ENCODE peak calls at places on chromosomes 12 and 14, in seven cellular contexts. One of them, this sample, is unnamed.

GRCh38 chr12:84760091-84760490 is 152.5 kb downstream of the SLC6A15 start:
- DNase-seq in mesendoderm: no peak
- DNase-seq in H9: no peak
- DNase-seq in IMR-90: no peak
- DNase-seq in mesenchymal stem cell: no peak
- DNase-seq in neuronal stem cell: no peak
- DNase-seq in H1: no peak
- DNase-seq in this sample: no peak

GRCh38 chr12:108721824-108722223 is 9.5 kb downstream of the CORO1C start:
- DNase-seq in mesendoderm: no peak
- DNase-seq in H9: no peak
- DNase-seq in IMR-90: no peak
- DNase-seq in mesenchymal stem cell: no peak
- DNase-seq in neuronal stem cell: no peak
- DNase-seq in H1: no peak
- DNase-seq in this sample: no peak

GRCh38 chr14:68336165-68336564 is 456.7 kb downstream of the ZFP36L1 start:
- DNase-seq in mesendoderm: no peak
- DNase-seq in H9: no peak
- DNase-seq in IMR-90: no peak
- DNase-seq in mesenchymal stem cell: no peak
- DNase-seq in neuronal stem cell: no peak
- DNase-seq in H1: no peak
- DNase-seq in this sample: no peak

GRCh38 chr14:47539065-47539464 is 136.3 kb downstream of the MDGA2 start:
- DNase-seq in mesendoderm: peak; percentile 76
- DNase-seq in H9: peak; percentile 42
- DNase-seq in IMR-90: no peak
- DNase-seq in mesenchymal stem cell: peak; percentile 59
- DNase-seq in neuronal stem cell: no peak
- DNase-seq in H1: peak; percentile 53
- DNase-seq in this sample: no peak

GRCh38 chr14:95885866-95886265 is 9.2 kb downstream of the TUNAR start:
- DNase-seq in mesendoderm: no peak
- DNase-seq in H9: no peak
- DNase-seq in IMR-90: no peak
- DNase-seq in mesenchymal stem cell: no peak
- DNase-seq in neuronal stem cell: no peak
- DNase-seq in H1: no peak
- DNase-seq in this sample: no peak

GRCh38 chr12:19382111-19382526 is 57.2 kb upstream of the AEBP2 start:
- DNase-seq in mesendoderm: peak; percentile 36
- DNase-seq in H9: peak; percentile 43
- DNase-seq in IMR-90: peak; percentile 93
- DNase-seq in mesenchymal stem cell: peak; percentile 86
- DNase-seq in neuronal stem cell: no peak
- DNase-seq in H1: no peak
- DNase-seq in this sample: peak; percentile 71

GRCh38 chr12:115571027-115571426 is 706.5 kb downstream of the MED13L start:
- DNase-seq in mesendoderm: no peak
- DNase-seq in H9: no peak
- DNase-seq in IMR-90: no peak
- DNase-seq in mesenchymal stem cell: no peak
- DNase-seq in neuronal stem cell: no peak
- DNase-seq in H1: no peak
- DNase-seq in this sample: no peak

GRCh38 chr14:58805605-58806358 is 168.0 kb downstream of the DACT1 start:
- DNase-seq in mesendoderm: no peak
- DNase-seq in H9: no peak
- DNase-seq in IMR-90: peak; percentile 44
- DNase-seq in mesenchymal stem cell: peak; percentile 35
- DNase-seq in neuronal stem cell: no peak
- DNase-seq in H1: no peak
- DNase-seq in this sample: no peak

GRCh38 chr12:112447106-112447505 is 28.4 kb downstream of the PTPN11 start:
- DNase-seq in mesendoderm: no peak
- DNase-seq in H9: no peak
- DNase-seq in IMR-90: no peak
- DNase-seq in mesenchymal stem cell: no peak
- DNase-seq in neuronal stem cell: no peak
- DNase-seq in H1: no peak
- DNase-seq in this sample: no peak

GRCh38 chr12:50488801-50489200 is 16.0 kb upstream of the DIP2B start:
- DNase-seq in mesendoderm: no peak
- DNase-seq in H9: no peak
- DNase-seq in IMR-90: peak; percentile 12
- DNase-seq in mesenchymal stem cell: peak; percentile 55
- DNase-seq in neuronal stem cell: no peak
- DNase-seq in H1: no peak
- DNase-seq in this sample: no peak

DNA sequence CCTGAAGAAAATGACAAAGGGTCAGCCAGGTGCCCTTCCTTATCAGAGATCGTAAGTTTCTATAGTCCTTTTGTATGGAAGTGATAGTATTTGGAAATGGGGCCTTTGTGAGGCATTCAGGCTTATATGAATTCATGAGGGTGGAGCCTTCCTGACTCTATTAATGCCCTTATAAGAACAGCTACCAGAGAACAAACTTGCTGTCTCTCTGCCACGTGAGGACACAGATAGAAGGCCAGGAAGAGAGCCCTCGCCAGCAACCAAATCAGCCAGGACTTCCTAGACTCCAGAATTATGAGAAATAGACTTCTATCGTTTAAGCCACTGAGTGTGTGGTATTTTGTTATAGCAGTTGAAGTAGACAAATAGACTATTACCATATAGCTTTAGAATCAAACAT is 36.7 kb downstream of the TRMT5 start:
- DNase-seq in mesendoderm: peak; percentile 28
- DNase-seq in H9: no peak
- DNase-seq in IMR-90: no peak
- DNase-seq in mesenchymal stem cell: no peak
- DNase-seq in neuronal stem cell: no peak
- DNase-seq in H1: no peak
- DNase-seq in this sample: no peak
- H3K27ac ChIP-seq in mesendoderm: no peak overlapping the region
- H3K27ac ChIP-seq in H9: no peak overlapping the region
- H3K27ac ChIP-seq in IMR-90: peak overlapping the region; percentile 73
- H3K27ac ChIP-seq in mesenchymal stem cell: no peak overlapping the region
- H3K27ac ChIP-seq in neuronal stem cell: peak overlapping the region; percentile 43
- H3K27ac ChIP-seq in H1: no peak overlapping the region
- H3K27ac ChIP-seq in this sample: no peak overlapping the region

DNA sequence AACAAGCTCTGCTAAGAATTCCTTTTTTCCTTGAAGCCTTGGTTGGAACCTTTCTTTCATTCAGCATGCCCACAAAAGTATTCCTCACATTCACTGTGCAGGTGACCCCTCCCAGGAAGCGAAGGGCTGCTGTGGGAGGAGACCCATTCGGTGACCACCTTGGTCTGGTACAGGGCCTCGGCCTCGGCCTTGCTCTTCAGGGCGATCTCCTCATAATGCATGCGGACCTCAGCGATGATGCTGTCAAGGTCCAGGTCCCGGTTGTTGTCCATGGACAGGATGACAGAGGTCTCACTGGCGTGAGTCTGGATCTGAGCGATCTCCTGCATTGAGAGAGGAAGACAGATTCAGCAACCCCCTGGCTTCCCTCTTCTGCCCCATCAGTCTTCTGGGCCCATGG is 3.1 kb downstream of the KRT74 start:
- DNase-seq in mesendoderm: no peak
- DNase-seq in H9: no peak
- DNase-seq in IMR-90: no peak
- DNase-seq in mesenchymal stem cell: no peak
- DNase-seq in neuronal stem cell: no peak
- DNase-seq in H1: no peak
- DNase-seq in this sample: no peak
- H3K27me3 ChIP-seq in mesendoderm: no peaks in the 10 kb centered on the region
- H3K27me3 ChIP-seq in H9: no peaks in the 10 kb centered on the region
- H3K27me3 ChIP-seq in IMR-90: peaks cover 52% of the 10 kb centered on the region
- H3K27me3 ChIP-seq in mesenchymal stem cell: peaks cover 95% of the 10 kb centered on the region
- H3K27me3 ChIP-seq in neuronal stem cell: peaks cover 3% of the 10 kb centered on the region
- H3K27me3 ChIP-seq in H1: no peaks in the 10 kb centered on the region
- H3K27me3 ChIP-seq in this sample: no peaks in the 10 kb centered on the region

GRCh38 chr12:132063491-132063890 is 80.6 kb downstream of the DDX51 start:
- DNase-seq in mesendoderm: no peak
- DNase-seq in H9: no peak
- DNase-seq in IMR-90: no peak
- DNase-seq in mesenchymal stem cell: no peak
- DNase-seq in neuronal stem cell: no peak
- DNase-seq in H1: no peak
- DNase-seq in this sample: no peak
- H4K8ac ChIP-seq in mesendoderm: no peak overlapping the region
- H4K8ac ChIP-seq in H9: no peak overlapping the region
- H4K8ac ChIP-seq in IMR-90: no peak overlapping the region
- H4K8ac ChIP-seq in mesenchymal stem cell: no peak overlapping the region
- H4K8ac ChIP-seq in neuronal stem cell: no peak overlapping the region
- H4K8ac ChIP-seq in H1: no peak overlapping the region
- H4K8ac ChIP-seq in this sample: no peak overlapping the region

GRCh38 chr14:55388160-55388559 is 23.5 kb downstream of the ATG14 start:
- DNase-seq in mesendoderm: no peak
- DNase-seq in H9: no peak
- DNase-seq in IMR-90: peak; percentile 95
- DNase-seq in mesenchymal stem cell: peak; percentile 35
- DNase-seq in neuronal stem cell: no peak
- DNase-seq in H1: no peak
- DNase-seq in this sample: no peak
- H3K27ac ChIP-seq in mesendoderm: no peak overlapping the region
- H3K27ac ChIP-seq in H9: no peak overlapping the region
- H3K27ac ChIP-seq in IMR-90: peak overlapping the region; percentile 46
- H3K27ac ChIP-seq in mesenchymal stem cell: no peak overlapping the region
- H3K27ac ChIP-seq in neuronal stem cell: no peak overlapping the region
- H3K27ac ChIP-seq in H1: no peak overlapping the region
- H3K27ac ChIP-seq in this sample: no peak overlapping the region

DNA sequence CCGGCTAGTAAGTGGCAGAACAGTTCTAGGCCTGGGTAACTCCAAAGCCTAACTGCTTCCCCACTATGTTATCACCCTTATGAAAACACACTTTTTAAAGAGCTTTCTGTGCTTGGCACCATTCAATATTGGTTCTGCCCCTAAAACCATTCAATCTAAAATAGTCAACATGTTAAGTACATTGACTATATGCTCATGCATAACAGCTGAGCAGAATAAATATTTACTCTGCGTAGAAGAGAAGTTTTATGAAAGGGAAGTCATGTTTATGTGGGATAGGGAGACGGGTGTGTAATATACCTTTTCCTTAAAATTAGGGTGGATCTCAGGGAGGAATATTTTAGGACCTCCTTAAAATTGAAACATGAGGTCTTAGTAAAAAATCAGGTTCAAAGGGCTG is 80.5 kb downstream of the SAMD4A start:
- DNase-seq in mesendoderm: no peak
- DNase-seq in H9: no peak
- DNase-seq in IMR-90: no peak
- DNase-seq in mesenchymal stem cell: no peak
- DNase-seq in neuronal stem cell: no peak
- DNase-seq in H1: no peak
- DNase-seq in this sample: no peak
- H3K27me3 ChIP-seq in mesendoderm: no peaks in the 10 kb centered on the region
- H3K27me3 ChIP-seq in H9: no peaks in the 10 kb centered on the region
- H3K27me3 ChIP-seq in IMR-90: no peaks in the 10 kb centered on the region
- H3K27me3 ChIP-seq in mesenchymal stem cell: no peaks in the 10 kb centered on the region
- H3K27me3 ChIP-seq in neuronal stem cell: no peaks in the 10 kb centered on the region
- H3K27me3 ChIP-seq in H1: no peaks in the 10 kb centered on the region
- H3K27me3 ChIP-seq in this sample: no peaks in the 10 kb centered on the region

This sample was measured in trophoblast cell.